ENCODE peak calls at places on chromosomes 7 and 10, in eight cellular contexts. B, M, U, F, P, Z, E and S are unnamed samples.

GRCh38 chr10:3782099-3782455 is 2.9 kb downstream of the KLF6 start:
- DNase-seq in B (no peak), M (no peak), U (no peak), F (no peak), P (no peak), Z (no peak), E (peak; percentile 69), S (no peak)

GRCh38 chr7:65307651-65308299 is 65.9 kb upstream of the ZNF92 start:
- DNase-seq in B (peak; percentile 51), M (peak; percentile 91), U (peak; percentile 34), F (peak; percentile 66), P (peak; percentile 52), Z (peak; percentile 78), E (peak; percentile 50), S (peak; percentile 56)

GRCh38 chr7:39217752-39218151 is 240.0 kb downstream of the POU6F2 start:
- DNase-seq in B (no peak), M (no peak), U (no peak), F (no peak), P (no peak), Z (no peak), E (no peak), S (no peak)

GRCh38 chr7:50307368-50308012 is 3.0 kb downstream of the IKZF1 start:
- DNase-seq in B (no peak), M (peak; percentile 15), U (no peak), F (no peak), P (peak; percentile 85), Z (no peak), E (no peak), S (no peak)

GRCh38 chr7:121286186-121286585 is 42.6 kb upstream of the WNT16 start:
- DNase-seq in B (no peak), M (no peak), U (no peak), F (no peak), P (no peak), Z (no peak), E (no peak), S (no peak)

GRCh38 chr7:157499835-157500153 is 163.0 kb downstream of the DNAJB6 start:
- DNase-seq in B (no peak), M (no peak), U (no peak), F (no peak), P (no peak), Z (no peak), E (no peak), S (no peak)

GRCh38 chr10:6203331-6204062 is 765 bp downstream of the PFKFB3 start:
- DNase-seq in B (peak; percentile 56), M (peak; percentile 81), U (no peak), F (peak; percentile 47), P (peak; percentile 54), Z (peak; percentile 87), E (peak; percentile 84), S (peak; percentile 31)

GRCh38 chr10:21495686-21496284 is 29.7 kb downstream of the SKIDA1 start:
- DNase-seq in B (peak; percentile 73), M (peak; percentile 95), U (peak; percentile 67), F (peak; percentile 77), P (peak; percentile 84), Z (peak; percentile 94), E (peak; percentile 84), S (peak; percentile 89)

GRCh38 chr10:129710510-129710847 is 243.4 kb downstream of the MGMT start:
- DNase-seq in B (no peak), M (no peak), U (no peak), F (no peak), P (no peak), Z (peak; percentile 50), E (no peak), S (no peak)

GRCh38 chr7:54987772-54988171 is 31.0 kb upstream of the EGFR start:
- DNase-seq in B (no peak), M (no peak), U (no peak), F (no peak), P (no peak), Z (peak; percentile 55), E (no peak), S (peak; percentile 40)

GRCh38 chr10:118041316-118041715 is 5.4 kb downstream of the RAB11FIP2 start:
- DNase-seq in B (peak; percentile 74), M (no peak), U (no peak), F (peak; percentile 76), P (no peak), Z (no peak), E (peak; percentile 61), S (peak; percentile 62)

GRCh38 chr10:13894412-13895093 is 307.8 kb downstream of the PRPF18 start:
- DNase-seq in B (peak; percentile 42), M (no peak), U (no peak), F (peak; percentile 41), P (no peak), Z (no peak), E (peak; percentile 70), S (peak; percentile 65)

GRCh38 chr10:62047240-62047897 is 145.9 kb downstream of the ARID5B start:
- DNase-seq in B (peak; percentile 81), M (no peak), U (no peak), F (peak; percentile 81), P (peak; percentile 72), Z (no peak), E (peak; percentile 70), S (peak; percentile 54)

GRCh38 chr7:43211276-43211675 is 98.8 kb downstream of the HECW1 start:
- DNase-seq in B (no peak), M (peak; percentile 67), U (no peak), F (no peak), P (no peak), Z (no peak), E (peak; percentile 10), S (peak; percentile 14)

GRCh38 chr10:29237786-29238185 is 51.1 kb upstream of the LYZL1 start:
- DNase-seq in B (peak; percentile 35), M (no peak), U (no peak), F (no peak), P (no peak), Z (no peak), E (no peak), S (no peak)

GRCh38 chr10:47101807-47102206 is 190.6 kb downstream of the PTPN20 start:
- DNase-seq in B (no peak), M (no peak), U (no peak), F (no peak), P (no peak), Z (no peak), E (no peak), S (no peak)

GRCh38 chr7:30755384-30756154 is 3.6 kb downstream of the INMT start:
- DNase-seq in B (peak; percentile 29), M (no peak), U (no peak), F (peak; percentile 25), P (no peak), Z (no peak), E (no peak), S (no peak)

DNA sequence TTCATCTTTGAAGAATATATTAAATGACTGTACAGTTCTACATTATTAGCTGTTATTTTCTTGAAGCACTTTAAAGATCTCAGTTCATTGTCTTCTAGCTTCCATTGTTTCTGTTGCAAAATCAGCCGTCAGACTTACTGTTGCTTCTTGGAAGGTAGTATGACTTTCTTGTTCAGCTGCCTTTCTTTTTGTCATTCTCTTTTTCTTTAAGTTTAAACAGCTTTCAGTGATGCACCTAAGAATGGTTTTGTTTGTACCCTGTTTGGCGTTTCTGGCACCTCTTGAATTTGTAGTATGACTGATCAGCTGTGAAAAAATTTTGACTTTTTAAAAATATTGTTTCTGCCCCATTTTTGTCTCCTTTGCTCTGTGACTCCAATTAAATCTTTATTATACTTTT is 9.3 kb downstream of the MKLN1 start:
- DNase-seq in B (no peak), M (peak; percentile 49), U (peak; percentile 22), F (peak; percentile 31), P (no peak), Z (no peak), E (peak; percentile 54), S (no peak)
- H4K20me1 ChIP-seq in B (no peaks in the 10 kb centered on the region), M (peaks cover 30% of the 10 kb centered on the region), U (peaks cover 4% of the 10 kb centered on the region), F (peaks cover 64% of the 10 kb centered on the region), P (peaks cover 9% of the 10 kb centered on the region), Z (peaks cover 29% of the 10 kb centered on the region), E (peaks cover 15% of the 10 kb centered on the region), S (peaks cover 7% of the 10 kb centered on the region)

DNA sequence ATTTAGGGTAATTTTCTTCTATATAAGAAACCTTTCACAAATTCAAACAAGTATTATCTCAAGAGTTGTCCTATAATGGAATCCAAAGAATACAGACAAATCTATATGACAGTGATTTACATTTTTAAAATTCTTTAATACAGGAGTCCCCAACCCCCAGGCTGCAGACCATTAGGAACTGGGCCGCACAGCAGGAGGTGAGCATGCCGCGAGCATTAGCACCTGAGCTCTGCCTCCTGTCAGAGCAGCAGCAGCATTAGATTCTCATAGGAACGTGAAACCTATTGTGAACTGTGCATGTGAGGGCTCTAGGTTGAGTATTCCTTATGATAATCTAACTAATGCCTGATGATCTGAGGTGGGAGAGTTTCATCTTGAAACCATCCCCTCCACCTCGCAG is 37.7 kb downstream of the SNX13 start:
- DNase-seq in B (no peak), M (peak; percentile 75), U (no peak), F (no peak), P (no peak), Z (no peak), E (no peak), S (no peak)
- H4K20me1 ChIP-seq in B (no peaks in the 10 kb centered on the region), M (no peaks in the 10 kb centered on the region), U (no peaks in the 10 kb centered on the region), F (peaks cover 13% of the 10 kb centered on the region), P (peaks cover 4% of the 10 kb centered on the region), Z (peaks cover 7% of the 10 kb centered on the region), E (peaks cover 2% of the 10 kb centered on the region), S (no peaks in the 10 kb centered on the region)

DNA sequence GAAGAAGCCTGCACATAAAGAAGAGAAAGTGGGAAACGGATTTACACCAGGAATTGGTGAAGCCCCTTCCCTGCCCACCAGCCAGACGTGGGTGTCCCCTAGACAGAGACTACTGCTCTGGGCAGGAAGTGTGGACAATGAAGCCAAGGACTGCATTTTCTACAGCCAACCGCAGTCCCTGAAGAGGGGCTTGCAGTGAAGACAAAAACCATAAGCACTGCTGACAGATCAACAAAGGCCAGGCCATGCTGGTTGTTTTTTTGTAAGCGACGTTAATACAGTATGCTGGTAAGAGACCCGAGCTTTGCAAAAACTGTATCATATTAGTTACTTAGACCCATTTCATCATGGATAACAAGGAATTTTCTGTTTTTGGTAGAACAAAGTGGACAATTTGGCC is 163.7 kb downstream of the PARD3 start:
- DNase-seq in B (no peak), M (no peak), U (no peak), F (no peak), P (no peak), Z (no peak), E (no peak), S (no peak)
- H4K20me1 ChIP-seq in B (no peaks in the 10 kb centered on the region), M (no peaks in the 10 kb centered on the region), U (no peaks in the 10 kb centered on the region), F (peaks cover 9% of the 10 kb centered on the region), P (peaks cover 22% of the 10 kb centered on the region), Z (peaks cover 13% of the 10 kb centered on the region), E (peaks cover 7% of the 10 kb centered on the region), S (peaks cover 18% of the 10 kb centered on the region)

DNA sequence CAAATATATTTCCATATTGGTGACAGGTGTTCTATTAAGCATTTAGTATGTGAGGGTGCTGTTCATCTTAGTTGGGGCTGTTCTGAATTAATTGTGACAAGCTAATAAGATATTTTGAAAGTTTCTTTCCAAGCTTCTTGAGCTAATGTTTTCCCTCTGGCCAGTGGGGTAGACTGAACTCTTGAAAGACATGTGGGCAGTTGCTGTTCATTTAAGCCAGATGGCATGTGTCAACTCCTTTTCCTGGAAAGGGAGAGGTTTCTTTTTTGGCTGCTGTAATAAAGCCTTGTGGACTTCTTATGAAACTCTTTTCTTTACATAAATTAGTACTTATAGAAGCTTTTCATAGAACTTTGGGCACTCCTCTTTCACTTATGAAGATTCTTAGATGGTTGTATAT is 21.7 kb downstream of the RAB18 start:
- DNase-seq in B (peak; percentile 53), M (no peak), U (no peak), F (peak; percentile 47), P (no peak), Z (no peak), E (peak; percentile 74), S (no peak)
- H4K20me1 ChIP-seq in B (no peaks in the 10 kb centered on the region), M (no peaks in the 10 kb centered on the region), U (peaks cover 3% of the 10 kb centered on the region), F (peaks cover 40% of the 10 kb centered on the region), P (peaks cover 5% of the 10 kb centered on the region), Z (peaks cover 49% of the 10 kb centered on the region), E (peaks cover 5% of the 10 kb centered on the region), S (no peaks in the 10 kb centered on the region)